ENCODE peak calls at places on chromosome 7, in five cellular contexts. One of them, this sample, is unnamed.

GRCh38 chr7:6032167-6032566 is 991 bp downstream of the ANKRD61 start:
- DNase-seq in GM12865: no peak
- DNase-seq in astrocyte of the spinal cord: no peak
- DNase-seq in neural crest cell: no peak
- DNase-seq in GM12864: no peak
- DNase-seq in this sample: no peak

GRCh38 chr7:35799846-35800717 is 775 bp upstream of the SEPTIN7 start:
- DNase-seq in GM12865: peak; percentile 96
- DNase-seq in neural crest cell: peak; percentile 85
- DNase-seq in GM12864: peak; percentile 83
- DNase-seq in astrocyte of the spinal cord: peak; percentile 93
- DNase-seq in this sample: peak; percentile 87

GRCh38 chr7:91212592-91212991 is 51.6 kb upstream of the FZD1 start:
- DNase-seq in neural crest cell: no peak
- DNase-seq in astrocyte of the spinal cord: peak; percentile 63
- DNase-seq in GM12865: no peak
- DNase-seq in GM12864: no peak
- DNase-seq in this sample: no peak

GRCh38 chr7:5397657-5398237 is 25.9 kb downstream of the TNRC18 start:
- DNase-seq in GM12865: peak; percentile 45
- DNase-seq in astrocyte of the spinal cord: no peak
- DNase-seq in neural crest cell: no peak
- DNase-seq in GM12864: no peak
- DNase-seq in this sample: no peak

GRCh38 chr7:37352251-37352650 is 96.4 kb downstream of the ELMO1 start:
- DNase-seq in neural crest cell: no peak
- DNase-seq in GM12865: no peak
- DNase-seq in astrocyte of the spinal cord: no peak
- DNase-seq in GM12864: no peak
- DNase-seq in this sample: no peak

GRCh38 chr7:45982912-45983719 is 62.0 kb upstream of the IGFBP3 start:
- DNase-seq in GM12865: no peak
- DNase-seq in GM12864: no peak
- DNase-seq in neural crest cell: no peak
- DNase-seq in astrocyte of the spinal cord: no peak
- DNase-seq in this sample: no peak

GRCh38 chr7:134514663-134515062 is 12.7 kb upstream of the AKR1B10 start:
- DNase-seq in GM12864: peak; percentile 31
- DNase-seq in neural crest cell: peak; percentile 38
- DNase-seq in astrocyte of the spinal cord: peak; percentile 80
- DNase-seq in GM12865: peak; percentile 82
- DNase-seq in this sample: peak; percentile 31

GRCh38 chr7:109956916-109957315 is 1134.0 kb upstream of the LRRN3 start:
- DNase-seq in astrocyte of the spinal cord: no peak
- DNase-seq in neural crest cell: no peak
- DNase-seq in GM12864: no peak
- DNase-seq in GM12865: no peak
- DNase-seq in this sample: no peak

GRCh38 chr7:76121044-76121443 is 73.1 kb downstream of the MDH2 start:
- DNase-seq in GM12864: no peak
- DNase-seq in GM12865: no peak
- DNase-seq in neural crest cell: no peak
- DNase-seq in astrocyte of the spinal cord: no peak
- DNase-seq in this sample: no peak

GRCh38 chr7:68107256-68107655 is 1110.6 kb downstream of the TYW1 start:
- DNase-seq in astrocyte of the spinal cord: no peak
- DNase-seq in GM12865: no peak
- DNase-seq in GM12864: no peak
- DNase-seq in neural crest cell: no peak
- DNase-seq in this sample: no peak

GRCh38 chr7:51350195-51350896 is 33.7 kb upstream of the COBL start:
- DNase-seq in GM12864: no peak
- DNase-seq in GM12865: no peak
- DNase-seq in neural crest cell: no peak
- DNase-seq in astrocyte of the spinal cord: peak; percentile 21
- DNase-seq in this sample: no peak

GRCh38 chr7:152600266-152600665 is 75.7 kb downstream of the XRCC2 start:
- DNase-seq in astrocyte of the spinal cord: no peak
- DNase-seq in neural crest cell: no peak
- DNase-seq in GM12864: no peak
- DNase-seq in GM12865: no peak
- DNase-seq in this sample: no peak

GRCh38 chr7:15685358-15686181 is 913 bp downstream of the MEOX2 start:
- DNase-seq in astrocyte of the spinal cord: peak; percentile 49
- DNase-seq in GM12864: no peak
- DNase-seq in GM12865: no peak
- DNase-seq in neural crest cell: peak; percentile 13
- DNase-seq in this sample: peak; percentile 56

GRCh38 chr7:94043299-94043698 is 39.1 kb upstream of the BET1 start:
- DNase-seq in GM12864: no peak
- DNase-seq in neural crest cell: no peak
- DNase-seq in astrocyte of the spinal cord: no peak
- DNase-seq in GM12865: no peak
- DNase-seq in this sample: no peak

GRCh38 chr7:5997210-5997808 is 11.5 kb downstream of the PMS2 start:
- DNase-seq in GM12864: no peak
- DNase-seq in astrocyte of the spinal cord: peak; percentile 74
- DNase-seq in neural crest cell: no peak
- DNase-seq in GM12865: peak; percentile 70
- DNase-seq in this sample: peak; percentile 15

GRCh38 chr7:151428393-151429231 is 11.3 kb downstream of the CRYGN start:
- DNase-seq in astrocyte of the spinal cord: peak; percentile 90
- DNase-seq in neural crest cell: no peak
- DNase-seq in GM12865: no peak
- DNase-seq in GM12864: no peak
- DNase-seq in this sample: peak; percentile 74

GRCh38 chr7:136009488-136010079 is 32.4 kb upstream of the MTPN start:
- DNase-seq in GM12865: peak; percentile 46
- DNase-seq in neural crest cell: no peak
- DNase-seq in astrocyte of the spinal cord: peak; percentile 60
- DNase-seq in GM12864: no peak
- DNase-seq in this sample: peak; percentile 22

GRCh38 chr7:4939971-4940720 is 18.8 kb downstream of the MMD2 start:
- DNase-seq in GM12865: no peak
- DNase-seq in neural crest cell: no peak
- DNase-seq in GM12864: no peak
- DNase-seq in astrocyte of the spinal cord: no peak
- DNase-seq in this sample: no peak

GRCh38 chr7:16753932-16754571 is 497 bp downstream of the TSPAN13 start:
- DNase-seq in astrocyte of the spinal cord: peak; percentile 23
- DNase-seq in neural crest cell: peak; percentile 59
- DNase-seq in GM12864: no peak
- DNase-seq in GM12865: no peak
- DNase-seq in this sample: peak; percentile 74

GRCh38 chr7:4882169-4882741 is 1.3 kb downstream of the RADIL start:
- DNase-seq in GM12864: no peak
- DNase-seq in GM12865: no peak
- DNase-seq in neural crest cell: peak; percentile 28
- DNase-seq in astrocyte of the spinal cord: peak; percentile 69
- DNase-seq in this sample: peak; percentile 54

GRCh38 chr7:42991913-42992576 is 59.9 kb downstream of the MRPL32 start:
- DNase-seq in GM12865: no peak
- DNase-seq in astrocyte of the spinal cord: no peak
- DNase-seq in neural crest cell: no peak
- DNase-seq in GM12864: no peak
- DNase-seq in this sample: peak; percentile 18

GRCh38 chr7:85765698-85766298 is 578.9 kb upstream of the SEMA3D start:
- DNase-seq in GM12865: no peak
- DNase-seq in GM12864: no peak
- DNase-seq in astrocyte of the spinal cord: no peak
- DNase-seq in neural crest cell: no peak
- DNase-seq in this sample: peak; percentile 16

GRCh38 chr7:45978731-45979211 is 57.7 kb upstream of the IGFBP3 start:
- DNase-seq in GM12865: no peak
- DNase-seq in astrocyte of the spinal cord: no peak
- DNase-seq in GM12864: no peak
- DNase-seq in neural crest cell: no peak
- DNase-seq in this sample: no peak

GRCh38 chr7:57772126-57772924 is 322.3 kb downstream of the ZNF716 start:
- DNase-seq in astrocyte of the spinal cord: no peak
- DNase-seq in GM12864: no peak
- DNase-seq in GM12865: no peak
- DNase-seq in neural crest cell: no peak
- DNase-seq in this sample: no peak

GRCh38 chr7:110386006-110386405 is 704.9 kb upstream of the LRRN3 start:
- DNase-seq in astrocyte of the spinal cord: no peak
- DNase-seq in GM12865: no peak
- DNase-seq in neural crest cell: no peak
- DNase-seq in GM12864: no peak
- DNase-seq in this sample: no peak

GRCh38 chr7:48718731-48719387 is 205.5 kb upstream of the CDC14C start:
- DNase-seq in GM12864: no peak
- DNase-seq in GM12865: no peak
- DNase-seq in neural crest cell: no peak
- DNase-seq in astrocyte of the spinal cord: no peak
- DNase-seq in this sample: no peak

GRCh38 chr7:4225352-4225751 is 456.7 kb upstream of the FOXK1 start:
- DNase-seq in GM12865: no peak
- DNase-seq in GM12864: no peak
- DNase-seq in neural crest cell: no peak
- DNase-seq in astrocyte of the spinal cord: no peak
- DNase-seq in this sample: no peak

GRCh38 chr7:7719235-7719634 is 828 bp upstream of the RPA3 start:
- DNase-seq in GM12865: peak; percentile 89
- DNase-seq in neural crest cell: no peak
- DNase-seq in GM12864: peak; percentile 79
- DNase-seq in astrocyte of the spinal cord: peak; percentile 95
- DNase-seq in this sample: no peak

GRCh38 chr7:48528689-48529088 is 357.4 kb downstream of the ABCA13 start:
- DNase-seq in GM12864: no peak
- DNase-seq in astrocyte of the spinal cord: no peak
- DNase-seq in neural crest cell: no peak
- DNase-seq in GM12865: no peak
- DNase-seq in this sample: no peak

GRCh38 chr7:149427096-149427680 is 33.7 kb downstream of the ZNF777 start:
- DNase-seq in astrocyte of the spinal cord: no peak
- DNase-seq in GM12865: no peak
- DNase-seq in neural crest cell: no peak
- DNase-seq in GM12864: no peak
- DNase-seq in this sample: no peak

GRCh38 chr7:93055543-93056107 is 62.2 kb downstream of the SAMD9 start:
- DNase-seq in neural crest cell: no peak
- DNase-seq in astrocyte of the spinal cord: peak; percentile 60
- DNase-seq in GM12864: no peak
- DNase-seq in GM12865: peak; percentile 52
- DNase-seq in this sample: no peak

DNA sequence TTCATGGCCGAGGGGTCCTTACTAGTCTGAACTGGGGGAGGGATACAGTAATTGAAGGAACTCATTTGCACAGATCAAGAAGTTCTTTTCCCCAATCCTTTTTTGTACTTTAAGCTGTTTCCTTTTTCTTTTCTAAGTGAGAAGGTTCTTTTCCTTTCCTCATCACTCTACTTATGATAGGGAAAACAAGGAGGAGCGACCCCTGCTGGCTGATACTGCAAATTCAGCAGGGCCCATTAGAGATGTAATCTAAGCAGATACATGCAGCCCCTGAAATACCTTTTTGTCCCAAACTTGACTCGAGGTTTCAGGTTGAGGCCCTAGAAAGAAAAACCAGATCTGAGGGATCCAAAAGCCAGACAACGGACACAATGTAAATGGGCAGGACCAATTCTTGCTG is 305.5 kb downstream of the DNAJB9 start:
- DNase-seq in GM12865: peak; percentile 59
- DNase-seq in neural crest cell: peak; percentile 13
- DNase-seq in GM12864: no peak
- DNase-seq in astrocyte of the spinal cord: peak; percentile 28
- DNase-seq in this sample: peak; percentile 8
- TF ChIP-seq CTCF in GM12865: peak; percentile 44
- TF ChIP-seq CTCF in neural crest cell: peak; percentile 43
- TF ChIP-seq CTCF in GM12864: peak; percentile 54
- TF ChIP-seq CTCF in astrocyte of the spinal cord: peak; percentile 46
- TF ChIP-seq CTCF in this sample: peak; percentile 17

DNA sequence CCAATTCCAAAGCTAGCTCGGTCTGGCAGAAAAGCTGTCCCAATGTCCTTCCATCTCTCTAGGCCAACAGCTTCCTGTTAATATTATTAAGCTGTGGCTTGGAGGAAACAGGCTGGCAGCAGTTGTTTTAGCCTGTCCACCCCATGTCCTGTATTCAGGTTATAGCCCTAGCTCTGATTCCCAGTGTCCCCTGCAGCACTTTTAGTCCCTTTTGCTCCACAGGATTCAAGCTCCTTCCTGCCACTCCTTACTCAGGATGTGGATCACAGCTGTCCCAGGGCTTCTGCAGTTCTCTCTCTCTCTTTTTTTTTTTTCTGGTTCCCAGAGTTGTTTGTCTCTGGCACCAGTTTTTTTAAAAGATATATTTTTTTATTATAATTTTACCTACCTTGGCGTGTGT is 85.2 kb downstream of the PPP1R17 start:
- DNase-seq in GM12865: no peak
- DNase-seq in GM12864: no peak
- DNase-seq in neural crest cell: no peak
- DNase-seq in astrocyte of the spinal cord: no peak
- DNase-seq in this sample: no peak
- TF ChIP-seq CTCF in GM12865: no peak
- TF ChIP-seq CTCF in GM12864: no peak
- TF ChIP-seq CTCF in neural crest cell: no peak
- TF ChIP-seq CTCF in astrocyte of the spinal cord: no peak
- TF ChIP-seq CTCF in this sample: no peak

GRCh38 chr7:121123028-121123427 is 134.5 kb downstream of the CPED1 start:
- DNase-seq in astrocyte of the spinal cord: no peak
- DNase-seq in GM12865: no peak
- DNase-seq in GM12864: no peak
- DNase-seq in neural crest cell: no peak
- DNase-seq in this sample: no peak

GRCh38 chr7:121126201-121126600 is 137.7 kb downstream of the CPED1 start:
- DNase-seq in GM12864: no peak
- DNase-seq in astrocyte of the spinal cord: no peak
- DNase-seq in neural crest cell: no peak
- DNase-seq in GM12865: no peak
- DNase-seq in this sample: no peak

GRCh38 chr7:121132940-121133339 is 144.4 kb downstream of the CPED1 start:
- DNase-seq in neural crest cell: no peak
- DNase-seq in astrocyte of the spinal cord: no peak
- DNase-seq in GM12864: no peak
- DNase-seq in GM12865: no peak
- DNase-seq in this sample: no peak

GRCh38 chr7:121126801-121127534 is 138.5 kb downstream of the CPED1 start:
- DNase-seq in neural crest cell: no peak
- DNase-seq in astrocyte of the spinal cord: peak; percentile 50
- DNase-seq in GM12865: peak; percentile 5
- DNase-seq in GM12864: no peak
- DNase-seq in this sample: no peak
- TF ChIP-seq CTCF in neural crest cell: peak; percentile 46
- TF ChIP-seq CTCF in astrocyte of the spinal cord: peak; percentile 27
- TF ChIP-seq CTCF in GM12865: peak; percentile 14
- TF ChIP-seq CTCF in GM12864: no peak
- TF ChIP-seq CTCF in this sample: no peak

DNA sequence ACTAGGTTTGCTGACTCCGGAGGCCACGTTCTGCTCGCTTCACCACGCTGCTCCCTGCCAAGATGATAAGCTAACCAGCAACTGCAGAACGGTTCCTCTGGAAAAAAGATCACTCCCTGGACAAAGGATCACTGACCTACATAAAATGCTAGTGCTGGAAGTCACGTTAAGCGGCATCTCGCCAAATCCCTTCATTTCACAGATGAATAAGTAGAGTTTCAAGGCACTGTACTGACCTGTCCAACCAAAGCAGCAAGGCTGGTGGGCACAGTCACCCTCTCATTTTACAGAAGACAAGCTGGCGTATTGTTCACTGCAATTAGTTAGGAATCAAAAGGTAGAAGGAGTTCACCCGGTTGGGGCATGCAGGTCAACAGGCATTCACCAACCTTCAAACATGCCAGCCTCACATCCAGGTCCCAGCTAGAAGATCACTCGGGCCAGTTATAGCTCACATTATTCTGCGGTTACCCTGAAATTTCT is 33.0 kb downstream of the HIPK2 start:
- DNase-seq in neural crest cell: no peak
- DNase-seq in astrocyte of the spinal cord: no peak
- DNase-seq in GM12865: no peak
- DNase-seq in GM12864: no peak
- DNase-seq in this sample: no peak
- TF ChIP-seq CTCF in neural crest cell: no peak
- TF ChIP-seq CTCF in astrocyte of the spinal cord: no peak
- TF ChIP-seq CTCF in GM12865: no peak
- TF ChIP-seq CTCF in GM12864: no peak
- TF ChIP-seq CTCF in this sample: no peak

This sample was measured in nephron progenitor cell.